ENCODE peak calls at places on chromosomes 7 and 10, in seven cellular contexts. One of them, this sample, is unnamed.

GRCh38 chr7:158001621-158002320 is 585.9 kb downstream of the PTPRN2 start:
- DNase-seq in IMR-90: no peak
- DNase-seq in transverse colon: no peak
- DNase-seq in tibial nerve: no peak
- DNase-seq in testis: no peak
- DNase-seq in stomach: no peak
- DNase-seq in heart left ventricle: no peak
- DNase-seq in this sample: no peak

GRCh38 chr7:104010052-104010909 is 20.8 kb upstream of the RELN start:
- DNase-seq in IMR-90: no peak
- DNase-seq in stomach: no peak
- DNase-seq in heart left ventricle: no peak
- DNase-seq in testis: no peak
- DNase-seq in transverse colon: no peak
- DNase-seq in tibial nerve: no peak
- DNase-seq in this sample: no peak

GRCh38 chr10:124892905-124893304 is 49.0 kb upstream of the ZRANB1 start:
- DNase-seq in tibial nerve: no peak
- DNase-seq in testis: no peak
- DNase-seq in stomach: no peak
- DNase-seq in transverse colon: no peak
- DNase-seq in IMR-90: no peak
- DNase-seq in heart left ventricle: no peak
- DNase-seq in this sample: no peak

GRCh38 chr10:26799342-26799741 is 61.4 kb downstream of the ABI1 start:
- DNase-seq in heart left ventricle: no peak
- DNase-seq in tibial nerve: no peak
- DNase-seq in IMR-90: no peak
- DNase-seq in transverse colon: peak
- DNase-seq in testis: no peak
- DNase-seq in stomach: no peak
- DNase-seq in this sample: no peak

GRCh38 chr7:139679731-139680594 is 97.8 kb downstream of the HIPK2 start:
- DNase-seq in tibial nerve: no peak
- DNase-seq in transverse colon: no peak
- DNase-seq in heart left ventricle: no peak
- DNase-seq in IMR-90: peak
- DNase-seq in stomach: peak
- DNase-seq in testis: no peak
- DNase-seq in this sample: peak

GRCh38 chr10:123404357-123404756 is 250.2 kb downstream of the BUB3 start:
- DNase-seq in IMR-90: no peak
- DNase-seq in heart left ventricle: no peak
- DNase-seq in testis: no peak
- DNase-seq in stomach: no peak
- DNase-seq in tibial nerve: no peak
- DNase-seq in transverse colon: no peak
- DNase-seq in this sample: no peak

GRCh38 chr10:6787684-6788083 is 207.6 kb upstream of the PRKCQ start:
- DNase-seq in testis: no peak
- DNase-seq in heart left ventricle: no peak
- DNase-seq in transverse colon: no peak
- DNase-seq in tibial nerve: no peak
- DNase-seq in stomach: no peak
- DNase-seq in IMR-90: no peak
- DNase-seq in this sample: no peak

GRCh38 chr10:124611738-124612137 is 132.4 kb downstream of the FAM53B start:
- DNase-seq in IMR-90: no peak
- DNase-seq in testis: no peak
- DNase-seq in stomach: peak
- DNase-seq in tibial nerve: no peak
- DNase-seq in heart left ventricle: no peak
- DNase-seq in transverse colon: peak
- DNase-seq in this sample: no peak

GRCh38 chr7:84701524-84702306 is 485.1 kb downstream of the SEMA3D start:
- DNase-seq in testis: no peak
- DNase-seq in transverse colon: peak
- DNase-seq in heart left ventricle: no peak
- DNase-seq in IMR-90: peak
- DNase-seq in stomach: peak
- DNase-seq in tibial nerve: no peak
- DNase-seq in this sample: no peak

GRCh38 chr7:84704380-84704779 is 482.5 kb downstream of the SEMA3D start:
- DNase-seq in IMR-90: no peak
- DNase-seq in stomach: no peak
- DNase-seq in tibial nerve: no peak
- DNase-seq in testis: no peak
- DNase-seq in heart left ventricle: no peak
- DNase-seq in transverse colon: no peak
- DNase-seq in this sample: no peak

GRCh38 chr7:84705079-84705478 is 481.8 kb downstream of the SEMA3D start:
- DNase-seq in IMR-90: no peak
- DNase-seq in transverse colon: no peak
- DNase-seq in stomach: no peak
- DNase-seq in testis: no peak
- DNase-seq in tibial nerve: no peak
- DNase-seq in heart left ventricle: no peak
- DNase-seq in this sample: no peak

GRCh38 chr7:84700563-84701370 is 486.1 kb downstream of the SEMA3D start:
- DNase-seq in transverse colon: no peak
- DNase-seq in heart left ventricle: no peak
- DNase-seq in IMR-90: peak
- DNase-seq in stomach: no peak
- DNase-seq in tibial nerve: no peak
- DNase-seq in testis: no peak
- DNase-seq in this sample: no peak

DNA sequence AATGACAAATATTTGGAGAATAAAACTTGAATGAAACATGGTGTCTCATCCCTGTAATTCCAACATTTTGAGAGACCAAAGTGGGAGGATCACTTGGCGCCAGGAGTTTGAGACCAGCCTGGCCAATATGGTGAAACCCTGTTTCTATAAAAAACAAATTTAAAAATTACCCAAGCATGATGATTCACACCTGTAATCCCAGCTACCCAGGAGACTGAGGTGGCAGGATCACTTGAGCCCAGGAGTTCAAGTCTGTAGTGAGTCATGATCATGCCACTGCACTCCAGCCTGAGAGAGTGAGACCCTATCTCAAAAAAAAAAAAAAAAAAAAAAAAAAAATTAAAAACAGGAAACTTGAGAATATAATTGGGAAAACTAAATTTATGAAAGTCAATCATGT is 481.2 kb downstream of the SEMA3D start:
- DNase-seq in heart left ventricle: no peak
- DNase-seq in transverse colon: no peak
- DNase-seq in testis: no peak
- DNase-seq in tibial nerve: no peak
- DNase-seq in stomach: no peak
- DNase-seq in IMR-90: no peak
- DNase-seq in this sample: no peak
- TF ChIP-seq POLR2A in heart left ventricle: no peak
- TF ChIP-seq POLR2A in transverse colon: no peak
- TF ChIP-seq POLR2A in testis: no peak
- TF ChIP-seq POLR2A in tibial nerve: no peak
- TF ChIP-seq POLR2A in stomach: no peak
- TF ChIP-seq POLR2A in IMR-90: no peak
- TF ChIP-seq POLR2A in this sample: no peak

GRCh38 chr7:6272481-6273323 is at the start of gene CYTH3:
- DNase-seq in testis: peak
- DNase-seq in transverse colon: peak
- DNase-seq in stomach: peak
- DNase-seq in heart left ventricle: peak
- DNase-seq in IMR-90: peak
- DNase-seq in tibial nerve: peak
- DNase-seq in this sample: peak
- TF ChIP-seq POLR2A in testis: no peak
- TF ChIP-seq POLR2A in transverse colon: no peak
- TF ChIP-seq POLR2A in stomach: no peak
- TF ChIP-seq POLR2A in heart left ventricle: peak
- TF ChIP-seq POLR2A in IMR-90: no peak
- TF ChIP-seq POLR2A in tibial nerve: peak
- TF ChIP-seq POLR2A in this sample: peak

GRCh38 chr10:85231534-85232270 is 903.3 kb downstream of the CCSER2 start:
- DNase-seq in heart left ventricle: no peak
- DNase-seq in IMR-90: no peak
- DNase-seq in stomach: no peak
- DNase-seq in tibial nerve: no peak
- DNase-seq in transverse colon: no peak
- DNase-seq in testis: no peak
- DNase-seq in this sample: no peak
- TF ChIP-seq POLR2A in heart left ventricle: no peak
- TF ChIP-seq POLR2A in IMR-90: no peak
- TF ChIP-seq POLR2A in stomach: no peak
- TF ChIP-seq POLR2A in tibial nerve: no peak
- TF ChIP-seq POLR2A in transverse colon: no peak
- TF ChIP-seq POLR2A in testis: no peak
- TF ChIP-seq POLR2A in this sample: no peak

GRCh38 chr10:48306265-48306869 is at the start of gene MAPK8:
- DNase-seq in stomach: peak
- DNase-seq in testis: peak
- DNase-seq in IMR-90: peak
- DNase-seq in heart left ventricle: peak
- DNase-seq in tibial nerve: peak
- DNase-seq in transverse colon: peak
- DNase-seq in this sample: peak
- TF ChIP-seq POLR2A in stomach: peak
- TF ChIP-seq POLR2A in testis: peak
- TF ChIP-seq POLR2A in IMR-90: peak
- TF ChIP-seq POLR2A in heart left ventricle: peak
- TF ChIP-seq POLR2A in tibial nerve: peak
- TF ChIP-seq POLR2A in transverse colon: peak
- TF ChIP-seq POLR2A in this sample: peak

GRCh38 chr10:47425813-47426419 is 41.8 kb upstream of the ZNF488 start:
- DNase-seq in testis: no peak
- DNase-seq in IMR-90: no peak
- DNase-seq in transverse colon: no peak
- DNase-seq in stomach: no peak
- DNase-seq in tibial nerve: no peak
- DNase-seq in heart left ventricle: no peak
- DNase-seq in this sample: no peak
- TF ChIP-seq POLR2A in testis: no peak
- TF ChIP-seq POLR2A in IMR-90: no peak
- TF ChIP-seq POLR2A in transverse colon: no peak
- TF ChIP-seq POLR2A in stomach: no peak
- TF ChIP-seq POLR2A in tibial nerve: no peak
- TF ChIP-seq POLR2A in heart left ventricle: no peak
- TF ChIP-seq POLR2A in this sample: no peak

GRCh38 chr7:30751696-30752273 is at the start of gene INMT:
- DNase-seq in tibial nerve: peak
- DNase-seq in transverse colon: no peak
- DNase-seq in testis: peak
- DNase-seq in stomach: no peak
- DNase-seq in heart left ventricle: peak
- DNase-seq in IMR-90: no peak
- DNase-seq in this sample: no peak
- TF ChIP-seq POLR2A in tibial nerve: no peak
- TF ChIP-seq POLR2A in transverse colon: no peak
- TF ChIP-seq POLR2A in testis: no peak
- TF ChIP-seq POLR2A in stomach: no peak
- TF ChIP-seq POLR2A in heart left ventricle: no peak
- TF ChIP-seq POLR2A in IMR-90: no peak
- TF ChIP-seq POLR2A in this sample: no peak

DNA sequence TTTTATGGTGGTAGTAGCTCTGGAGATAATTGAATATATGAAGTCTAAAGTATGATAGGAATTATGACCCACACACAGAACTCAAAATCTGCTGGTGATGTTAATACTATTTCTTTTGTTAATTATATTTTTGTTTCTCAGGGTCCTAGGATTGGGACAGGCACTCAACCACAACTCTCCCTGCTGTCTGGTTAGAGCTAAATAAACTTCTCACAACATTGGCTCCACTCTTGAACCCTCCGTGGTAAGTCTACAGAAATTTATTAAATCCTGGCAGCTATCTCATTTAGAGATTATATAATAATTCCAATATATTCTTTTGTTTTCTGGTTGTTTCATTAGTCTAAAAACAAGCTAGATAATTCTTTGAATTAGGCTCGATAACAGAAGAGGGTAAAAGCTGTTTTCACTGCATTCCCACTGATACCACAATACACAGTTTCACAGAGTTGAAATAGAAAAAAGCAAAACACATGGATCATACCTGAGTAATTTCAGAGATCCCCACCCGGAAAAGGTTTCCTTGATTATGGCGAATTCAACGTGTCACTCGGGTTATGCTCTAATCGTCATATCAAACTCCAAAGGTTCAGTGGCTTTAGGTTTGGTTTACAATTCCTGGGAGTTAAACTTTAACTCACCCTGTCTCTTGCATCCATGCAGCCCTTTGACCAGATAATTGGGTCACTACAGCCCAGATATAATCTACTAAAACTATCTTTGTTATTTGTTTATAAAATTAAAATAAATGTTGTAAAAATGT is at the start of gene A1CF:
- DNase-seq in heart left ventricle: no peak
- DNase-seq in testis: no peak
- DNase-seq in stomach: no peak
- DNase-seq in tibial nerve: no peak
- DNase-seq in transverse colon: peak
- DNase-seq in IMR-90: no peak
- DNase-seq in this sample: no peak
- TF ChIP-seq POLR2A in heart left ventricle: no peak
- TF ChIP-seq POLR2A in testis: no peak
- TF ChIP-seq POLR2A in stomach: no peak
- TF ChIP-seq POLR2A in tibial nerve: no peak
- TF ChIP-seq POLR2A in transverse colon: peak
- TF ChIP-seq POLR2A in IMR-90: no peak
- TF ChIP-seq POLR2A in this sample: no peak

GRCh38 chr10:117565068-117565467 is 22.5 kb downstream of the EMX2 start:
- DNase-seq in heart left ventricle: no peak
- DNase-seq in stomach: no peak
- DNase-seq in testis: no peak
- DNase-seq in transverse colon: no peak
- DNase-seq in IMR-90: no peak
- DNase-seq in tibial nerve: no peak
- DNase-seq in this sample: no peak
- TF ChIP-seq POLR2A in heart left ventricle: no peak
- TF ChIP-seq POLR2A in stomach: no peak
- TF ChIP-seq POLR2A in testis: no peak
- TF ChIP-seq POLR2A in transverse colon: no peak
- TF ChIP-seq POLR2A in IMR-90: no peak
- TF ChIP-seq POLR2A in tibial nerve: no peak
- TF ChIP-seq POLR2A in this sample: no peak

GRCh38 chr7:64665980-64666674 is at the start of gene ZNF107:
- DNase-seq in IMR-90: peak
- DNase-seq in heart left ventricle: peak
- DNase-seq in testis: peak
- DNase-seq in stomach: peak
- DNase-seq in tibial nerve: peak
- DNase-seq in transverse colon: peak
- DNase-seq in this sample: peak
- TF ChIP-seq POLR2A in IMR-90: peak
- TF ChIP-seq POLR2A in heart left ventricle: no peak
- TF ChIP-seq POLR2A in testis: no peak
- TF ChIP-seq POLR2A in stomach: no peak
- TF ChIP-seq POLR2A in tibial nerve: peak
- TF ChIP-seq POLR2A in transverse colon: peak
- TF ChIP-seq POLR2A in this sample: no peak

DNA sequence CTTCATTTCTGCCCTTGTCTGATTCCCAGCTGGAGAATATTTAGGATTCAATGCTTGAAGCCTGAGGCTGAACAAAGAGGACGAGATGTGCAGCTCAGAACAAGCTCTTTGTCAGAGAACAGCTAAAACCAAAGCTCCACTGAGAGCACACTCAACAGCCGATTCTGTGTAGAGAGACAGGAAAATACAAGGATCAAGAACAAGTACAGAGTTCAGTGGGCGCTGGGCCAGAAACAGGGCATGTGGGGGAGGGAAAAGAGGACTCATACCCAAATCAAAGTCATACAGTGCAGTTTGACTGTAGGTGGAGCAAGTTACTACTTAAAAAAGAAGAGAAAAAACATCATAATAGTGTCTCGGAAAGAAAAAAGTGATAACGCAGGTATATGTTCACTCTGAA is at the start of gene AGMO:
- DNase-seq in tibial nerve: peak
- DNase-seq in stomach: no peak
- DNase-seq in IMR-90: no peak
- DNase-seq in testis: peak
- DNase-seq in transverse colon: peak
- DNase-seq in heart left ventricle: peak
- DNase-seq in this sample: peak
- TF ChIP-seq POLR2A in tibial nerve: peak
- TF ChIP-seq POLR2A in stomach: no peak
- TF ChIP-seq POLR2A in IMR-90: no peak
- TF ChIP-seq POLR2A in testis: no peak
- TF ChIP-seq POLR2A in transverse colon: no peak
- TF ChIP-seq POLR2A in heart left ventricle: no peak
- TF ChIP-seq POLR2A in this sample: peak

This sample was measured in thyroid gland.